ENCODE peak calls at places on chromosomes 12 and 14, in ten cellular contexts. I is BJ, K is IMR-90, L is GM13976, Z is psoas muscle, T is fibroblast of pulmonary artery, V is colonic mucosa, U is K562, X is coronary artery, G is endodermal cell. E is an unnamed sample.

GRCh38 chr14:56061051-56061450 is 57.2 kb upstream of the PELI2 start:
- DNase-seq in I (no peak), K (no peak), L (no peak), Z (no peak), T (no peak), V (no peak), U (no peak), X (no peak), G (no peak), E (no peak)

GRCh38 chr14:70748422-70748821 is 60.9 kb downstream of the MAP3K9 start:
- DNase-seq in I (no peak), K (no peak), L (no peak), Z (no peak), T (no peak), V (no peak), U (no peak), X (no peak), G (no peak), E (no peak)

GRCh38 chr12:124566181-124567034 is 1.0 kb downstream of the NCOR2 start:
- DNase-seq in I (no peak), K (peak), L (peak), Z (peak), T (peak), V (peak), U (peak), X (peak), G (peak), E (peak)

GRCh38 chr12:92624236-92624635 is 78.6 kb upstream of the PLEKHG7 start:
- DNase-seq in I (no peak), K (peak), L (no peak), Z (no peak), T (peak), V (no peak), U (no peak), X (no peak), G (no peak), E (no peak)

GRCh38 chr12:39173689-39174088 is 268.3 kb upstream of the CPNE8 start:
- DNase-seq in I (no peak), K (no peak), L (no peak), Z (no peak), T (peak), V (no peak), U (no peak), X (no peak), G (no peak), E (no peak)

GRCh38 chr14:49363926-49364751 is 222.0 kb downstream of the RPS29 start:
- DNase-seq in I (no peak), K (no peak), L (no peak), Z (no peak), T (no peak), V (no peak), U (no peak), X (no peak), G (no peak), E (no peak)

GRCh38 chr12:97465012-97465345 is 2.4 kb downstream of the RMST start:
- DNase-seq in I (no peak), K (no peak), L (no peak), Z (no peak), T (no peak), V (no peak), U (no peak), X (no peak), G (peak), E (peak)

GRCh38 chr12:52201520-52201839 is 9.7 kb upstream of the KRT80 start:
- DNase-seq in I (no peak), K (no peak), L (no peak), Z (no peak), T (no peak), V (no peak), U (no peak), X (no peak), G (no peak), E (no peak)

GRCh38 chr14:23863836-23864235 is 89.7 kb upstream of the DHRS4 start:
- DNase-seq in I (no peak), K (no peak), L (no peak), Z (no peak), T (no peak), V (no peak), U (no peak), X (no peak), G (no peak), E (no peak)

GRCh38 chr12:7966558-7966957 is 30.6 kb upstream of the SLC2A3 start:
- DNase-seq in I (no peak), K (no peak), L (no peak), Z (no peak), T (peak), V (no peak), U (no peak), X (no peak), G (no peak), E (no peak)

GRCh38 chr12:7972734-7973488 is 36.9 kb upstream of the SLC2A3 start:
- DNase-seq in I (no peak), K (no peak), L (no peak), Z (no peak), T (no peak), V (no peak), U (no peak), X (no peak), G (no peak), E (no peak)

GRCh38 chr12:7970475-7971252 is 34.7 kb upstream of the SLC2A3 start:
- DNase-seq in I (peak), K (peak), L (peak), Z (peak), T (peak), V (peak), U (peak), X (peak), G (peak), E (peak)
- TF ChIP-seq CTCF in I (no peak), K (no peak), L (no peak), Z (no peak), T (peak), V (no peak), U (peak), X (no peak), G (peak), E (peak)

DNA sequence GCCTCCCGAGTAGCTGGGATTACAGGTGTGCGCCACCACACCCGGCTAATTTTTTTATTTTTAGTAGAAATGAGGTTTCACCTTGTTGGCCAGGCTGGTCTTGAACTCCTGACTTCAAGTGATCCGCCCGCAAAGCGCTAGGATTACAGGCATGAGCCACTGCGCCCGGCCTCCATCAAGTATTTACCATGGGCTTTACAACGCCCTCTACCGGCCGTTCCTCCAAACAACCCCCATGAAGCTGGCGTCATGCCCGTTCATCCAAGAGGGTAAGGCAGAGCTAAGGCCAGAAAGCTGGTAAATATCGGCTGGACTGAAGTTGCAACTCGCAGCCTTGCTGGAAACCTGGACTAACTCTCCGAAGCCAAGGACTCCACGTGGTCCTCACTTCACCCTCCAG is 41.6 kb downstream of the RNF34 start:
- DNase-seq in I (no peak), K (no peak), L (no peak), Z (no peak), T (no peak), V (peak), U (no peak), X (no peak), G (peak), E (no peak)
- TF ChIP-seq CTCF in I (no peak), K (no peak), L (no peak), Z (no peak), T (no peak), V (no peak), U (no peak), X (no peak), G (peak), E (no peak)

GRCh38 chr12:123233505-123234299 is 466 bp downstream of the MTRFR start:
- DNase-seq in I (no peak), K (no peak), L (no peak), Z (no peak), T (peak), V (no peak), U (peak), X (no peak), G (no peak), E (no peak)
- TF ChIP-seq CTCF in I (no peak), K (no peak), L (no peak), Z (no peak), T (no peak), V (no peak), U (no peak), X (no peak), G (no peak), E (no peak)

GRCh38 chr14:100788517-100789365 is 37.2 kb upstream of the MEG3 start:
- DNase-seq in I (no peak), K (no peak), L (no peak), Z (no peak), T (no peak), V (no peak), U (peak), X (no peak), G (no peak), E (no peak)
- TF ChIP-seq CTCF in I (no peak), K (no peak), L (no peak), Z (no peak), T (no peak), V (no peak), U (peak), X (no peak), G (no peak), E (no peak)

GRCh38 chr12:117564885-117565284 is 203.5 kb upstream of the NOS1 start:
- DNase-seq in I (no peak), K (no peak), L (no peak), Z (no peak), T (no peak), V (no peak), U (no peak), X (peak), G (peak), E (no peak)
- TF ChIP-seq CTCF in I (no peak), K (no peak), L (no peak), Z (no peak), T (no peak), V (no peak), U (no peak), X (no peak), G (no peak), E (no peak)

DNA sequence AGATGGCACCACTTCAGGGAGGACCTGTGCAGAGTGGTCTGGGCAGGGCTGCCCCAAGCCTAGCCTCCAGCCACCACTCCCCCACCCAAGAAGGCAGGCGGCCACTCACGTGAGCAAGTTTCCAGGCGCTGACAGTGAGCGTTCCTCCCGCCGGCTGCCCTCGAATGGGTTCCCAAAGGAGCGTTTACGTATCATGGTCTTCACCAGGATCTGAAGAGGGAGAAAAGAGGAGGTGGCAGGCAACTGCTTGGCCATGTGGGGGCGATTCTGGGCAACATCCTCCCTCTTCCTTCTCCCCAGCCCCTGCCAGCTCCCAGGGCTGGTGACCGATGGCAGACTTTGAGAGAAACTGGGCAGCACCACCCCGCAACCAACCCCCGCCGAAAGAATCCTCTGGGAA is 35.1 kb downstream of the P2RX4 start:
- DNase-seq in I (no peak), K (no peak), L (no peak), Z (no peak), T (no peak), V (no peak), U (no peak), X (no peak), G (no peak), E (no peak)
- TF ChIP-seq CTCF in I (no peak), K (no peak), L (no peak), Z (no peak), T (no peak), V (no peak), U (no peak), X (no peak), G (no peak), E (no peak)

GRCh38 chr12:4858385-4858784 is 51.3 kb upstream of the KCNA1 start:
- DNase-seq in I (no peak), K (no peak), L (no peak), Z (no peak), T (no peak), V (no peak), U (no peak), X (no peak), G (peak), E (peak)
- TF ChIP-seq CTCF in I (no peak), K (no peak), L (no peak), Z (no peak), T (no peak), V (no peak), U (no peak), X (no peak), G (peak), E (no peak)

DNA sequence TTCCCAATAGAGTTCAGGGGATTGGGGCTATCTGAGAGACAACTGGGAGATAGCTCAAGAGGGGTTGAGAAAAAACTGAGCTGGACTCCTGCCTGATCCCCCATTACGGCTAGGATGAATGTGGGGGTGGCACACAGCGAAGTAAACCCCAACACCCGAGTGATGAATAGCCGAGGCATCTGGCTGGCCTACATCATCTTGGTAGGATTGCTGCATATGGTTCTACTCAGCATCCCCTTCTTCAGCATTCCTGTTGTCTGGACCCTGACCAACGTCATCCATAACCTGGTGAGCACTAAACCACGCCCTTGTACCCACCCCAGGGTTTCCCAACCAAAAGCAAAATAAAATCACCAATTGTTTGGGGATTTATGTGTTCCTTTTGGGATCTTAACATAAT is 1.0 kb downstream of the ORMDL2 start:
- DNase-seq in I (no peak), K (peak), L (no peak), Z (no peak), T (no peak), V (no peak), U (no peak), X (no peak), G (peak), E (no peak)
- TF ChIP-seq CTCF in I (no peak), K (no peak), L (no peak), Z (no peak), T (no peak), V (no peak), U (no peak), X (no peak), G (no peak), E (no peak)

DNA sequence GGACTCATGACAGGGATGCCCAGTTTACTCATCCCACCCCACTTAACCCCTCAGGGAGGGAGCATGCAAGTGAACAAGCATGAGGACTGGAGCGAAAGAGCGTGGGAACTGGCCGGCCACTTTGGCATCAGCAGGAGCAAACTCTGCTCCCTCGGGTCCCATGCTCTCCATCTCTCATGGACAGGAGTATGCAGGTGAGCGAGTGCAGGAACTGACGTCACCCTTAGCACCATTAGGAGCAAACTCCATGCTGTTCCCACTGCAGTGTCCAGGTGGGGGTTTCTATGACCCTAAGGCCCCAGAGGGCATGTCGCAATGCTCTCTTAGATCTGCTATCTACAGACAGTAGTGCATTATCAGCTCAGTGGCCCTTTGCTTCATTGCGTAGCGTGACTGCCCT is 821.8 kb upstream of the LRFN5 start:
- DNase-seq in I (no peak), K (no peak), L (no peak), Z (no peak), T (no peak), V (no peak), U (no peak), X (no peak), G (no peak), E (no peak)
- TF ChIP-seq CTCF in I (no peak), K (no peak), L (no peak), Z (no peak), T (no peak), V (no peak), U (no peak), X (no peak), G (no peak), E (no peak)